ENCODE peak calls at places on chromosomes 6 and 20, in four cellular contexts. V is dermis microvascular lymphatic vessel endothelial cell, U is brain microvascular endothelial cell, Y is H7. I is an unnamed sample.

GRCh38 chr6:26375270-26375669 is 7.6 kb upstream of the BTN2A2 start:
- DNase-seq in V (no peak), U (no peak), Y (no peak), I (no peak)

GRCh38 chr6:106547556-106547955 is 81.7 kb downstream of the RTN4IP1 start:
- DNase-seq in V (no peak), U (no peak), Y (no peak), I (no peak)

GRCh38 chr20:23069073-23069472 is 17.1 kb downstream of the CD93 start:
- DNase-seq in V (no peak), U (no peak), Y (no peak), I (no peak)

GRCh38 chr20:37758332-37758731 is 64.5 kb downstream of the CTNNBL1 start:
- DNase-seq in V (no peak), U (no peak), Y (peak), I (no peak)

GRCh38 chr6:33549196-33549595 is 30.9 kb downstream of the BAK1 start:
- DNase-seq in V (no peak), U (no peak), Y (no peak), I (no peak)

GRCh38 chr20:32338665-32339064 is 19.5 kb upstream of the ASXL1 start:
- DNase-seq in V (no peak), U (no peak), Y (no peak), I (no peak)

GRCh38 chr6:65350525-65350924 is 356.5 kb downstream of the EYS start:
- DNase-seq in V (no peak), U (no peak), Y (no peak), I (no peak)

GRCh38 chr20:40741507-40742106 is 52.6 kb upstream of the MAFB start:
- DNase-seq in V (no peak), U (peak), Y (peak), I (peak)

GRCh38 chr6:129331450-129332138 is 378.4 kb downstream of the ARHGAP18 start:
- DNase-seq in V (no peak), U (peak), Y (no peak), I (peak)

GRCh38 chr20:45886590-45887345 is 654 bp downstream of the SPATA25 start:
- DNase-seq in V (no peak), U (no peak), Y (no peak), I (no peak)

GRCh38 chr6:81793811-81794210 is 41.3 kb upstream of the TENT5A start:
- DNase-seq in V (no peak), U (peak), Y (no peak), I (no peak)

GRCh38 chr6:90477366-90477765 is 109.5 kb downstream of the MAP3K7 start:
- DNase-seq in V (no peak), U (no peak), Y (no peak), I (no peak)

GRCh38 chr6:111061493-111061892 is 25.8 kb upstream of the SLC16A10 start:
- DNase-seq in V (no peak), U (peak), Y (no peak), I (no peak)

GRCh38 chr6:82363368-82364086 is at the start of gene TPBG:
- DNase-seq in V (peak), U (peak), Y (peak), I (peak)

GRCh38 chr6:148304976-148305375 is 37.7 kb upstream of the SASH1 start:
- DNase-seq in V (no peak), U (peak), Y (no peak), I (peak)

GRCh38 chr6:8180327-8181161 is 78.2 kb upstream of the EEF1E1 start:
- DNase-seq in V (no peak), U (peak), Y (peak), I (no peak)

GRCh38 chr6:166005846-166006592 is 161.6 kb downstream of the TBXT start:
- DNase-seq in V (no peak), U (peak), Y (peak), I (no peak)

GRCh38 chr6:119896806-119897205 is 547.2 kb upstream of the MAN1A1 start:
- DNase-seq in V (no peak), U (no peak), Y (no peak), I (no peak)

GRCh38 chr6:15296735-15297134 is 50.9 kb downstream of the JARID2 start:
- DNase-seq in V (no peak), U (no peak), Y (no peak), I (no peak)

I was measured in endothelial cell of umbilical vein.